ENCODE peak calls at places on chromosomes 7 and 10, in four cellular contexts. Y, I, K and D are unnamed samples.

GRCh38 chr7:155234950-155235789 is 62.5 kb upstream of the INSIG1 start:
- DNase-seq in Y (no peak), K (no peak), I (no peak), D (no peak)

GRCh38 chr7:40742270-40742669 is 607.5 kb downstream of the SUGCT start:
- DNase-seq in K (no peak), I (no peak), Y (no peak), D (no peak)

GRCh38 chr10:99754670-99755069 is 22.6 kb downstream of the CUTC start:
- DNase-seq in Y (no peak), K (no peak), I (no peak), D (no peak)

GRCh38 chr10:98391065-98391464 is 23.9 kb downstream of the PYROXD2 start:
- DNase-seq in K (no peak), Y (no peak), I (no peak), D (no peak)

GRCh38 chr10:7625836-7626235 is 40.9 kb downstream of the ITIH5 start:
- DNase-seq in K (no peak), I (no peak), Y (no peak), D (no peak)

GRCh38 chr7:26965724-26966123 is 101.3 kb upstream of the SKAP2 start:
- DNase-seq in K (no peak), Y (no peak), I (no peak), D (no peak)

GRCh38 chr10:103598654-103599115 is 105.2 kb downstream of the NEURL1 start:
- DNase-seq in I (peak), Y (peak), K (peak), D (no peak)

GRCh38 chr10:9643782-9644181 is 1373.9 kb upstream of the CELF2 start:
- DNase-seq in Y (no peak), I (no peak), K (no peak), D (no peak)

GRCh38 chr7:70334883-70335282 is 736.6 kb downstream of the AUTS2 start:
- DNase-seq in I (no peak), K (no peak), Y (no peak), D (no peak)

GRCh38 chr10:84588971-84589370 is 260.6 kb downstream of the CCSER2 start:
- DNase-seq in Y (no peak), K (no peak), I (no peak), D (no peak)